ENCODE peak calls at places on chromosome 16, in five cellular contexts. One of them, this sample, is unnamed.

GRCh38 chr16:69935740-69936139 is 15.4 kb upstream of the CLEC18A start:
- DNase-seq in lower leg skin: no peak
- DNase-seq in Calu3: no peak
- DNase-seq in ascending aorta: no peak
- DNase-seq in HTR-8/SVneo: no peak
- DNase-seq in this sample: no peak

GRCh38 chr16:9042533-9042932 is 48.9 kb upstream of the HAPSTR1 start:
- DNase-seq in ascending aorta: no peak
- DNase-seq in HTR-8/SVneo: no peak
- DNase-seq in Calu3: no peak
- DNase-seq in lower leg skin: no peak
- DNase-seq in this sample: no peak

GRCh38 chr16:65032397-65032796 is 89.5 kb downstream of the CDH11 start:
- DNase-seq in Calu3: no peak
- DNase-seq in HTR-8/SVneo: no peak
- DNase-seq in ascending aorta: no peak
- DNase-seq in lower leg skin: no peak
- DNase-seq in this sample: no peak

GRCh38 chr16:9124444-9124843 is 33.0 kb downstream of the HAPSTR1 start:
- DNase-seq in Calu3: no peak
- DNase-seq in HTR-8/SVneo: no peak
- DNase-seq in lower leg skin: no peak
- DNase-seq in ascending aorta: no peak
- DNase-seq in this sample: no peak

GRCh38 chr16:11526921-11527320 is 59.8 kb downstream of the LITAF start:
- DNase-seq in HTR-8/SVneo: no peak
- DNase-seq in Calu3: no peak
- DNase-seq in lower leg skin: no peak
- DNase-seq in ascending aorta: no peak
- DNase-seq in this sample: no peak

GRCh38 chr16:27786221-27786848 is 236.4 kb downstream of the KATNIP start:
- DNase-seq in HTR-8/SVneo: no peak
- DNase-seq in ascending aorta: no peak
- DNase-seq in lower leg skin: no peak
- DNase-seq in Calu3: no peak
- DNase-seq in this sample: no peak

GRCh38 chr16:57474671-57475661 is 11.3 kb downstream of the DOK4 start:
- DNase-seq in Calu3: no peak
- DNase-seq in lower leg skin: no peak
- DNase-seq in HTR-8/SVneo: no peak
- DNase-seq in ascending aorta: no peak
- DNase-seq in this sample: no peak

GRCh38 chr16:78230832-78231231 is 131.4 kb downstream of the WWOX start:
- DNase-seq in lower leg skin: no peak
- DNase-seq in HTR-8/SVneo: no peak
- DNase-seq in ascending aorta: no peak
- DNase-seq in Calu3: no peak
- DNase-seq in this sample: no peak

GRCh38 chr16:30747799-30748633 is at the start of gene PHKG2:
- DNase-seq in Calu3: peak; percentile 99
- DNase-seq in HTR-8/SVneo: peak; percentile 98
- DNase-seq in lower leg skin: peak; percentile 99
- DNase-seq in ascending aorta: peak; percentile 97
- DNase-seq in this sample: peak; percentile 97

GRCh38 chr16:9012848-9013507 is 49.3 kb upstream of the USP7 start:
- DNase-seq in ascending aorta: no peak
- DNase-seq in Calu3: no peak
- DNase-seq in HTR-8/SVneo: no peak
- DNase-seq in lower leg skin: no peak
- DNase-seq in this sample: no peak

GRCh38 chr16:81521141-81521626 is 76.6 kb downstream of the CMIP start:
- DNase-seq in lower leg skin: no peak
- DNase-seq in Calu3: no peak
- DNase-seq in HTR-8/SVneo: no peak
- DNase-seq in ascending aorta: peak; percentile 30
- DNase-seq in this sample: no peak

GRCh38 chr16:69595127-69596036 is 29.6 kb downstream of the NFAT5 start:
- DNase-seq in lower leg skin: no peak
- DNase-seq in ascending aorta: no peak
- DNase-seq in Calu3: no peak
- DNase-seq in HTR-8/SVneo: peak; percentile 32
- DNase-seq in this sample: no peak

GRCh38 chr16:66474750-66475199 is 47.7 kb downstream of the BEAN1 start:
- DNase-seq in ascending aorta: no peak
- DNase-seq in Calu3: no peak
- DNase-seq in lower leg skin: no peak
- DNase-seq in HTR-8/SVneo: no peak
- DNase-seq in this sample: no peak

GRCh38 chr16:12546918-12547607 is 256.6 kb downstream of the CPPED1 start:
- DNase-seq in ascending aorta: no peak
- DNase-seq in HTR-8/SVneo: no peak
- DNase-seq in Calu3: no peak
- DNase-seq in lower leg skin: no peak
- DNase-seq in this sample: no peak

GRCh38 chr16:3730161-3731125 is 13.1 kb upstream of the TRAP1 start:
- DNase-seq in lower leg skin: no peak
- DNase-seq in HTR-8/SVneo: no peak
- DNase-seq in ascending aorta: no peak
- DNase-seq in Calu3: no peak
- DNase-seq in this sample: no peak

GRCh38 chr16:59412275-59412841 is 678.2 kb upstream of the GOT2 start:
- DNase-seq in ascending aorta: no peak
- DNase-seq in Calu3: no peak
- DNase-seq in HTR-8/SVneo: no peak
- DNase-seq in lower leg skin: no peak
- DNase-seq in this sample: no peak

GRCh38 chr16:70803354-70803753 is 2.4 kb upstream of the VAC14 start:
- DNase-seq in lower leg skin: no peak
- DNase-seq in HTR-8/SVneo: no peak
- DNase-seq in Calu3: no peak
- DNase-seq in ascending aorta: no peak
- DNase-seq in this sample: no peak

GRCh38 chr16:19753815-19754643 is 36.0 kb downstream of the IQCK start:
- DNase-seq in Calu3: peak; percentile 65
- DNase-seq in HTR-8/SVneo: peak; percentile 10
- DNase-seq in ascending aorta: no peak
- DNase-seq in lower leg skin: no peak
- DNase-seq in this sample: no peak

GRCh38 chr16:11049396-11050059 is 105.2 kb downstream of the CLEC16A start:
- DNase-seq in ascending aorta: no peak
- DNase-seq in Calu3: peak; percentile 39
- DNase-seq in lower leg skin: no peak
- DNase-seq in HTR-8/SVneo: no peak
- DNase-seq in this sample: no peak

GRCh38 chr16:15578824-15579223 is 64.1 kb downstream of the MARF1 start:
- DNase-seq in ascending aorta: no peak
- DNase-seq in Calu3: no peak
- DNase-seq in HTR-8/SVneo: no peak
- DNase-seq in lower leg skin: no peak
- DNase-seq in this sample: no peak

GRCh38 chr16:60945225-60945624 is 1091.0 kb downstream of the CDH8 start:
- DNase-seq in Calu3: no peak
- DNase-seq in ascending aorta: no peak
- DNase-seq in lower leg skin: no peak
- DNase-seq in HTR-8/SVneo: no peak
- DNase-seq in this sample: no peak

GRCh38 chr16:89064606-89065444 is 28.8 kb upstream of the ACSF3 start:
- DNase-seq in ascending aorta: no peak
- DNase-seq in lower leg skin: no peak
- DNase-seq in Calu3: no peak
- DNase-seq in HTR-8/SVneo: no peak
- DNase-seq in this sample: no peak

GRCh38 chr16:86882586-86883280 is 304.4 kb downstream of the FOXL1 start:
- DNase-seq in Calu3: no peak
- DNase-seq in HTR-8/SVneo: peak; percentile 62
- DNase-seq in ascending aorta: no peak
- DNase-seq in lower leg skin: no peak
- DNase-seq in this sample: no peak

GRCh38 chr16:13940397-13940933 is 20.5 kb downstream of the ERCC4 start:
- DNase-seq in HTR-8/SVneo: no peak
- DNase-seq in ascending aorta: no peak
- DNase-seq in lower leg skin: no peak
- DNase-seq in Calu3: no peak
- DNase-seq in this sample: no peak

GRCh38 chr16:12551530-12551929 is 252.2 kb downstream of the CPPED1 start:
- DNase-seq in lower leg skin: no peak
- DNase-seq in HTR-8/SVneo: no peak
- DNase-seq in Calu3: no peak
- DNase-seq in ascending aorta: no peak
- DNase-seq in this sample: no peak

GRCh38 chr16:11572301-11572995 is 14.3 kb downstream of the LITAF start:
- DNase-seq in ascending aorta: no peak
- DNase-seq in Calu3: no peak
- DNase-seq in lower leg skin: no peak
- DNase-seq in HTR-8/SVneo: no peak
- DNase-seq in this sample: no peak

GRCh38 chr16:89359296-89360147 is 130.8 kb downstream of the ANKRD11 start:
- DNase-seq in ascending aorta: no peak
- DNase-seq in Calu3: no peak
- DNase-seq in lower leg skin: no peak
- DNase-seq in HTR-8/SVneo: no peak
- DNase-seq in this sample: no peak

GRCh38 chr16:56625140-56625942 is at the start of gene MT1E:
- DNase-seq in lower leg skin: peak; percentile 66
- DNase-seq in Calu3: no peak
- DNase-seq in HTR-8/SVneo: no peak
- DNase-seq in ascending aorta: no peak
- DNase-seq in this sample: peak; percentile 77

GRCh38 chr16:11038777-11039176 is 94.4 kb downstream of the CLEC16A start:
- DNase-seq in HTR-8/SVneo: no peak
- DNase-seq in Calu3: no peak
- DNase-seq in lower leg skin: peak; percentile 62
- DNase-seq in ascending aorta: no peak
- DNase-seq in this sample: no peak

GRCh38 chr16:14106457-14106856 is 35.3 kb downstream of the MRTFB start:
- DNase-seq in HTR-8/SVneo: no peak
- DNase-seq in lower leg skin: no peak
- DNase-seq in ascending aorta: no peak
- DNase-seq in Calu3: no peak
- DNase-seq in this sample: no peak

GRCh38 chr16:5071681-5072333 is at the start of gene ALG1:
- DNase-seq in lower leg skin: peak; percentile 84
- DNase-seq in Calu3: peak; percentile 94
- DNase-seq in HTR-8/SVneo: peak; percentile 93
- DNase-seq in ascending aorta: peak; percentile 42
- DNase-seq in this sample: peak; percentile 57

GRCh38 chr16:50621452-50621792 is 59.7 kb downstream of the SNX20 start:
- DNase-seq in HTR-8/SVneo: no peak
- DNase-seq in ascending aorta: no peak
- DNase-seq in lower leg skin: no peak
- DNase-seq in Calu3: no peak
- DNase-seq in this sample: no peak

GRCh38 chr16:56684926-56685590 is 2.8 kb downstream of the MT1X start:
- DNase-seq in ascending aorta: no peak
- DNase-seq in HTR-8/SVneo: no peak
- DNase-seq in lower leg skin: no peak
- DNase-seq in Calu3: no peak
- DNase-seq in this sample: no peak

GRCh38 chr16:20899503-20900298 is 457 bp downstream of the DCUN1D3 start:
- DNase-seq in ascending aorta: no peak
- DNase-seq in lower leg skin: no peak
- DNase-seq in Calu3: peak; percentile 44
- DNase-seq in HTR-8/SVneo: no peak
- DNase-seq in this sample: no peak

GRCh38 chr16:1146409-1146808 is 6.5 kb upstream of the CACNA1H start:
- DNase-seq in Calu3: no peak
- DNase-seq in ascending aorta: no peak
- DNase-seq in lower leg skin: no peak
- DNase-seq in HTR-8/SVneo: no peak
- DNase-seq in this sample: no peak

GRCh38 chr16:15950167-15950854 is 895 bp downstream of the ABCC1 start:
- DNase-seq in lower leg skin: peak; percentile 28
- DNase-seq in ascending aorta: no peak
- DNase-seq in HTR-8/SVneo: peak; percentile 33
- DNase-seq in Calu3: peak; percentile 21
- DNase-seq in this sample: no peak

GRCh38 chr16:88066680-88067529 is 115.7 kb downstream of the BANP start:
- DNase-seq in ascending aorta: no peak
- DNase-seq in lower leg skin: no peak
- DNase-seq in HTR-8/SVneo: no peak
- DNase-seq in Calu3: no peak
- DNase-seq in this sample: no peak

GRCh38 chr16:23274968-23275367 is 27.1 kb upstream of the SCNN1B start:
- DNase-seq in ascending aorta: no peak
- DNase-seq in lower leg skin: no peak
- DNase-seq in Calu3: no peak
- DNase-seq in HTR-8/SVneo: no peak
- DNase-seq in this sample: peak; percentile 56